ENCODE peak calls at places on chromosome 22, in four cellular contexts. E, X, T and M are unnamed samples.

GRCh38 chr22:45599836-45600577 is 71.6 kb upstream of the ATXN10 start:
- DNase-seq in E (no peak), X (no peak), T (no peak), M (no peak)

GRCh38 chr22:18126606-18127005 is 16.0 kb downstream of the TUBA8 start:
- DNase-seq in E (no peak), X (no peak), T (no peak), M (no peak)

GRCh38 chr22:27133951-27134664 is 476.7 kb downstream of the MIAT start:
- DNase-seq in E (peak; percentile 86), X (no peak), T (no peak), M (peak; percentile 94)

GRCh38 chr22:35863432-35863831 is 145.8 kb downstream of the APOL5 start:
- DNase-seq in E (no peak), X (no peak), T (no peak), M (no peak)

GRCh38 chr22:27638329-27639179 is 163.0 kb downstream of the MN1 start:
- DNase-seq in E (no peak), X (no peak), T (no peak), M (no peak)

GRCh38 chr22:20465759-20466077 is 28.1 kb upstream of the SCARF2 start:
- DNase-seq in E (no peak), X (no peak), T (no peak), M (no peak)

GRCh38 chr22:36221799-36222751 is 17.3 kb downstream of the APOL2 start:
- DNase-seq in E (peak; percentile 46), X (no peak), T (no peak), M (peak; percentile 40)

GRCh38 chr22:49936018-49936972 is 17.9 kb downstream of the CRELD2 start:
- DNase-seq in E (peak; percentile 88), X (peak; percentile 95), T (peak; percentile 99), M (peak; percentile 88)

GRCh38 chr22:26579331-26579886 is 10.5 kb downstream of the TPST2 start:
- DNase-seq in E (no peak), X (peak; percentile 54), T (peak; percentile 19), M (no peak)

GRCh38 chr22:17891427-17892167 is 117.3 kb upstream of the BID start:
- DNase-seq in E (no peak), X (no peak), T (no peak), M (no peak)

GRCh38 chr22:27993201-27993635 is 74.2 kb upstream of the PITPNB start:
- DNase-seq in E (no peak), X (peak; percentile 15), T (no peak), M (no peak)

GRCh38 chr22:17946691-17947367 is 77.5 kb downstream of the MICAL3 start:
- DNase-seq in E (no peak), X (no peak), T (no peak), M (no peak)

GRCh38 chr22:19036523-19037273 is 85.5 kb downstream of the DGCR2 start:
- DNase-seq in E (peak; percentile 12), X (peak; percentile 18), T (no peak), M (peak; percentile 13)

GRCh38 chr22:42688241-42688913 is 32.3 kb downstream of the A4GALT start:
- DNase-seq in E (peak; percentile 96), X (no peak), T (no peak), M (peak; percentile 92)

GRCh38 chr22:25700996-25701815 is 40.8 kb upstream of the MYO18B start:
- DNase-seq in E (peak; percentile 74), X (no peak), T (no peak), M (peak; percentile 30)